ENCODE peak calls at places on chromosomes 3 and 15, in eight cellular contexts. A, G, X, J, P, L, R and T are unnamed samples. For H3K4me1, the result is how much of the 10 kb centered on the place peaks cover.

GRCh38 chr15:41772720-41773331 is 1.5 kb upstream of the MAPKBP1 start:
- DNase-seq in R (peak), A (peak), L (peak), X (peak), P (peak), J (peak), G (no peak), T (peak)

GRCh38 chr3:72158639-72159005 is 373.7 kb upstream of the PROK2 start:
- DNase-seq in J (no peak), G (no peak), X (no peak), A (no peak), R (no peak), L (no peak), P (no peak), T (no peak)

GRCh38 chr3:43071313-43071893 is 34.5 kb downstream of the POMGNT2 start:
- DNase-seq in P (peak), X (no peak), J (no peak), A (no peak), L (no peak), G (no peak), R (no peak), T (no peak)

GRCh38 chr3:106348142-106348690 is 479.4 kb upstream of the CBLB start:
- DNase-seq in P (no peak), G (no peak), J (no peak), R (no peak), A (no peak), X (no peak), L (no peak), T (no peak)

GRCh38 chr3:190038050-190038631 is 82.6 kb downstream of the P3H2 start:
- DNase-seq in G (no peak), L (peak), R (peak), X (no peak), P (peak), J (no peak), A (peak), T (peak)

GRCh38 chr3:122306622-122306953 is 18.5 kb upstream of the CSTA start:
- DNase-seq in X (no peak), A (no peak), G (no peak), J (no peak), L (no peak), P (no peak), R (no peak), T (no peak)

GRCh38 chr15:89335289-89336041 is 841 bp upstream of the POLG start:
- DNase-seq in R (no peak), X (no peak), L (no peak), G (no peak), P (no peak), A (no peak), J (peak), T (no peak)

GRCh38 chr15:74723754-74724334 is 1.5 kb downstream of the CYP1A1 start:
- DNase-seq in G (no peak), X (no peak), P (peak), L (peak), A (peak), J (peak), R (no peak), T (no peak)

GRCh38 chr15:77143191-77143590 is 72.3 kb upstream of the TSPAN3 start:
- DNase-seq in G (no peak), R (no peak), L (no peak), A (no peak), X (no peak), P (no peak), J (no peak), T (no peak)

GRCh38 chr3:16512435-16513140 is 911 bp downstream of the RFTN1 start:
- DNase-seq in X (peak), J (peak), A (no peak), G (no peak), P (no peak), R (peak), L (no peak), T (no peak)

GRCh38 chr3:82276992-82277391 is 515.5 kb upstream of the GBE1 start:
- DNase-seq in J (no peak), X (no peak), R (no peak), L (no peak), G (no peak), A (no peak), P (no peak), T (no peak)

GRCh38 chr15:98776607-98777281 is 128.4 kb downstream of the IGF1R start:
- DNase-seq in L (no peak), J (peak), P (no peak), A (peak), R (no peak), G (no peak), X (no peak), T (no peak)

GRCh38 chr15:75178171-75178937 is 23.3 kb upstream of the C15orf39 start:
- DNase-seq in R (peak), A (no peak), G (no peak), X (peak), J (peak), P (no peak), L (no peak), T (peak)

GRCh38 chr3:55143928-55144671 is 216.2 kb upstream of the LRTM1 start:
- DNase-seq in G (no peak), P (no peak), L (no peak), R (no peak), A (peak), X (no peak), J (no peak), T (no peak)

GRCh38 chr3:3699816-3700633 is 99.2 kb upstream of the LRRN1 start:
- DNase-seq in J (no peak), P (no peak), G (no peak), X (no peak), R (no peak), A (no peak), L (no peak), T (no peak)

GRCh38 chr15:26967719-26968269 is 3.2 kb upstream of the GABRG3 start:
- DNase-seq in L (no peak), G (no peak), P (no peak), R (no peak), A (no peak), X (no peak), J (peak), T (no peak)

GRCh38 chr3:158918008-158918407 is 116.2 kb downstream of the MFSD1 start:
- DNase-seq in L (peak), P (peak), R (no peak), A (peak), J (peak), G (no peak), X (no peak), T (peak)

GRCh38 chr3:54772046-54772445 is 155.8 kb downstream of the LRTM1 start:
- DNase-seq in P (no peak), J (no peak), R (no peak), X (no peak), A (no peak), L (no peak), G (no peak), T (no peak)

GRCh38 chr3:69864141-69864540 is 124.9 kb downstream of the MITF start:
- DNase-seq in L (no peak), J (no peak), G (no peak), P (peak), R (no peak), A (no peak), X (no peak), T (no peak)

GRCh38 chr15:50051811-50052419 is 67.1 kb downstream of the ATP8B4 start:
- DNase-seq in J (peak), G (no peak), R (peak), L (peak), X (no peak), A (peak), P (peak), T (peak)

GRCh38 chr3:39000008-39000450 is 51.7 kb downstream of the SCN11A start:
- DNase-seq in A (peak), G (no peak), L (peak), X (no peak), P (peak), R (no peak), J (no peak), T (peak)

GRCh38 chr3:196624907-196625306 is 14.6 kb upstream of the NRROS start:
- DNase-seq in J (peak), L (no peak), X (peak), P (no peak), R (no peak), A (no peak), G (no peak), T (no peak)

GRCh38 chr3:131216801-131217200 is 164.8 kb upstream of the NUDT16 start:
- DNase-seq in P (peak), L (peak), G (no peak), R (no peak), A (peak), X (no peak), J (no peak), T (peak)

GRCh38 chr3:149042766-149043386 is 43.5 kb downstream of the HLTF start:
- DNase-seq in P (peak), J (no peak), A (peak), L (no peak), R (no peak), G (no peak), X (no peak), T (no peak)

GRCh38 chr3:70352215-70352614 is 39.8 kb upstream of the MDFIC2 start:
- DNase-seq in X (no peak), J (no peak), L (no peak), G (no peak), A (no peak), P (no peak), R (no peak), T (no peak)

GRCh38 chr3:153628591-153628990 is 466.6 kb downstream of the RAP2B start:
- DNase-seq in J (no peak), L (no peak), X (no peak), G (no peak), P (no peak), A (no peak), R (no peak), T (no peak)

GRCh38 chr3:151709847-151710246 is 23.9 kb upstream of the AADACL2 start:
- DNase-seq in J (no peak), P (no peak), A (peak), G (no peak), L (no peak), R (no peak), X (no peak), T (no peak)

GRCh38 chr3:177906573-177907229 is 629.5 kb upstream of the KCNMB2 start:
- DNase-seq in L (no peak), A (no peak), P (peak), G (no peak), J (no peak), R (no peak), X (no peak), T (no peak)

GRCh38 chr3:72698154-72698917 is 149.9 kb downstream of the SHQ1 start:
- DNase-seq in X (no peak), L (no peak), J (no peak), A (no peak), R (no peak), P (no peak), G (no peak), T (no peak)

GRCh38 chr3:30161370-30161769 is 445.0 kb upstream of the TGFBR2 start:
- DNase-seq in P (no peak), A (peak), R (peak), J (no peak), G (no peak), X (no peak), L (no peak), T (no peak)

GRCh38 chr3:143951351-143951971 is 20.2 kb upstream of the DIPK2A start:
- DNase-seq in X (no peak), G (no peak), J (peak), L (peak), P (peak), R (no peak), A (peak), T (peak)
- TF ChIP-seq CTCF in X (peak), G (peak), J (peak), L (peak), P (peak), R (peak), A (peak), T (peak)

GRCh38 chr15:78338756-78339155 is 1.4 kb upstream of the CRABP1 start:
- DNase-seq in X (no peak), A (no peak), J (no peak), R (no peak), L (no peak), G (no peak), P (no peak), T (no peak)

GRCh38 chr15:78341057-78341763 is 1.1 kb downstream of the CRABP1 start:
- DNase-seq in G (no peak), R (no peak), X (no peak), P (no peak), A (no peak), J (no peak), L (peak), T (no peak)

GRCh38 chr15:78340243-78341056 is at the start of gene CRABP1:
- DNase-seq in J (no peak), R (no peak), A (no peak), G (no peak), X (no peak), P (no peak), L (peak), T (peak)

GRCh38 chr15:78335985-78336384 is 4.2 kb upstream of the CRABP1 start:
- DNase-seq in L (no peak), R (no peak), G (no peak), A (no peak), P (no peak), J (no peak), X (no peak), T (no peak)

DNA sequence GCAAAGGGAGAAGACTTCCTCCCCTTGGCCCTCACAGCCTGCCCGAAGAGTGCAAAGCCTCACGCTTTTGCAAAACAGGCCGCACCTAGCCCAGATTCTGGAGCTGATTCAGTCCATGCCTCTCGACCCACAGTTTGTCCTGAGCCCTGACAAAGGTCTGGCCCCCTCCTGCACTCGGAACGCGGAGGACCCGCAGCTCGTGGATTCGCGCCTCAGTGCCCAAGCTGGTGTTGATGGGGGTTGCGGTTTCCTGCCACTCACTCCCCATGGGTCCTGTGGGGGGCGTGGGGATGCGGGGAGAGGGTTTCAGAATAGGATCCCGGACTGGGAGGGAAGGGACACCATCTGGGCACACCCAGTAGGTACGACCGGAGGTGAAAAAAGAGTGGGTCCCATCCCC is 594 bp upstream of the CRABP1 start:
- DNase-seq in G (no peak), R (no peak), L (no peak), A (no peak), P (no peak), X (no peak), J (no peak), T (no peak)
- H3K4me1 ChIP-seq in G (under half), R (under half), L (under half), A (under half), P (under half), X (under half), J (under half), T (under half)

DNA sequence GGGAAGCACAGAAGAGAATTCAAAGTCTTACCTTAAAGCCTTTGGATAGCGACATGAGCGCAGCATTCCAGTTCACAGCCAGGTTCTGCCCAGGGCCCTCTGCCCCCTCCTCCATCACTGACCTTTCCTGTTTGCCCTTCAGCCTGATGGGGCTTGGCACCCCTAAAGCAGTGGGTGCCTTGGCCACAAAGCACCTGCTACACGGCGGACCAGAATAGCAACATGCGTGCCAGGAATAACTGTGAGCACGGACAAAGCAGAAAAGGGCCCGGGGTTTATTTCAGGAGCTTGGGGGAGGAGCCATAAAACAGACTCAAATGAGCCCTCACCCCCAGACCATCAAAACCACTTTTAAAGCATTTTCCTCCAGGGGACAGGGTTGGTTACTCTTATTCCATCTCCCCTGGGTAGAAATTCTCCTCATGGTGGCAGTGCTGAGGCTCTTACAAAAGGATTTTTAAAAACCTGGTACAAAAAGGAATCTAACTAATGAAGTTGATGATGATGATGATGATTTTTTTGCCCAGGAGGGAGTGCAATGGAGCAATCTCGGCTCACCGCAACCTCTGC is 135.4 kb downstream of the KLF13 start:
- DNase-seq in L (no peak), P (no peak), A (no peak), G (no peak), R (peak), X (peak), J (peak), T (no peak)
- TF ChIP-seq CTCF in L (no peak), P (peak), A (peak), G (no peak), R (no peak), X (no peak), J (no peak), T (peak)

DNA sequence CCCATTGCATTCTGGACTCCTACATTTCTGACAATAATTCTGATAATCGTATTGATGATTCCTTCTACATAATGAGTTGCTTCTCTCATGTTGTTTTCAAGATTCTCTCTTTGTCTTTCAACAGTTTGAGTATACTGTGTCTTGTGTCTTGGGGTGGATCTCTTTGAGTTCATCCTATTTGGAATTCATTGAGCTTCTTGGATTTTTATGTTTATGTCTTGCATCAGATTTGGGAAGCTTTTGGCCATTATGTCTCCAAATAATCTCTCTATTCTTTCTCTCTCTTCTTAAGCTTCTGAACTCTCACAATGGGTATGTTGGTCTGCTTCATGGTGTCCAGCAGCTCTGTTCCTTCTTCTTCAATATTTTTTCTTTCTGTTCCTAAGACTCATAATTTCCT is 592.2 kb downstream of the FHIT start:
- DNase-seq in J (no peak), L (no peak), A (no peak), R (no peak), P (no peak), G (no peak), X (no peak), T (no peak)
- H3K4me1 ChIP-seq in J (under half), L (under half), A (under half), R (under half), P (under half), G (under half), X (under half), T (under half)

GRCh38 chr3:143037867-143038266 is 36.5 kb downstream of the U2SURP start:
- DNase-seq in L (no peak), A (no peak), G (no peak), J (no peak), R (no peak), P (no peak), X (no peak), T (no peak)
- TF ChIP-seq CTCF in L (peak), A (peak), G (peak), J (peak), R (no peak), P (peak), X (no peak), T (no peak)

GRCh38 chr15:95262866-95263564 is 1031.7 kb downstream of the MCTP2 start:
- DNase-seq in P (no peak), A (peak), G (no peak), R (no peak), J (no peak), X (no peak), L (no peak), T (no peak)
- H3K4me1 ChIP-seq in P (under half), A (under half), G (under half), R (under half), J (under half), X (under half), L (under half), T (under half)